ENCODE peak calls at places on chromosomes 2 and 18, in ten cellular contexts. C, L, K, M, X, J, H, V, G and A are unnamed samples.

GRCh38 chr2:15040429-15041084 is 408.0 kb downstream of the LRATD1 start:
- DNase-seq in G (no peak), J (no peak), L (no peak), C (no peak), H (no peak), X (no peak), K (no peak), V (no peak), M (no peak), A (no peak)

GRCh38 chr2:46325178-46325928 is 28.1 kb downstream of the EPAS1 start:
- DNase-seq in G (no peak), J (peak), H (no peak), K (no peak), M (no peak), L (peak), X (peak), C (peak), V (peak), A (no peak)

GRCh38 chr2:171432206-171432968 is 1.4 kb downstream of the METTL8 start:
- DNase-seq in V (no peak), C (no peak), H (no peak), X (no peak), M (no peak), G (no peak), J (no peak), L (peak), K (no peak), A (no peak)

GRCh38 chr18:61600422-61600821 is 267.2 kb downstream of the CDH20 start:
- DNase-seq in K (no peak), H (no peak), J (no peak), L (no peak), G (no peak), C (no peak), V (no peak), X (no peak), M (no peak), A (no peak)

GRCh38 chr18:67735506-67735905 is 219.0 kb upstream of the DSEL start:
- DNase-seq in C (no peak), H (no peak), X (no peak), G (no peak), L (no peak), V (peak), J (no peak), M (no peak), K (no peak), A (no peak)

GRCh38 chr18:63120541-63121059 is 199.0 kb downstream of the BCL2 start:
- DNase-seq in K (no peak), M (no peak), L (no peak), G (no peak), J (no peak), X (no peak), H (no peak), C (no peak), V (no peak), A (no peak)

GRCh38 chr2:180655393-180655792 is 325.0 kb upstream of the UBE2E3 start:
- DNase-seq in M (no peak), G (no peak), C (no peak), H (no peak), K (no peak), J (no peak), V (peak), X (no peak), L (no peak), A (no peak)

GRCh38 chr2:58845011-58845410 is 603.9 kb upstream of the FANCL start:
- DNase-seq in J (no peak), H (no peak), V (no peak), G (no peak), M (no peak), K (no peak), C (no peak), X (no peak), L (no peak), A (no peak)

GRCh38 chr2:181813963-181814565 is 77.5 kb upstream of the ITPRID2 start:
- DNase-seq in K (no peak), M (no peak), L (peak), G (no peak), C (peak), H (no peak), V (no peak), X (peak), J (no peak), A (no peak)

GRCh38 chr2:197908940-197909339 is 104.5 kb downstream of the PLCL1 start:
- DNase-seq in C (no peak), G (no peak), K (no peak), H (no peak), L (peak), X (peak), V (no peak), M (no peak), J (no peak), A (no peak)

GRCh38 chr2:237865623-237866041 is 6.2 kb downstream of the RAMP1 start:
- DNase-seq in C (no peak), J (no peak), M (no peak), H (peak), G (peak), L (no peak), V (no peak), K (no peak), X (no peak), A (no peak)
- TF ChIP-seq CTCF in C (peak), J (no peak), M (no peak), H (no peak), G (peak), L (peak), V (peak), K (no peak), X (peak), A (no peak)

DNA sequence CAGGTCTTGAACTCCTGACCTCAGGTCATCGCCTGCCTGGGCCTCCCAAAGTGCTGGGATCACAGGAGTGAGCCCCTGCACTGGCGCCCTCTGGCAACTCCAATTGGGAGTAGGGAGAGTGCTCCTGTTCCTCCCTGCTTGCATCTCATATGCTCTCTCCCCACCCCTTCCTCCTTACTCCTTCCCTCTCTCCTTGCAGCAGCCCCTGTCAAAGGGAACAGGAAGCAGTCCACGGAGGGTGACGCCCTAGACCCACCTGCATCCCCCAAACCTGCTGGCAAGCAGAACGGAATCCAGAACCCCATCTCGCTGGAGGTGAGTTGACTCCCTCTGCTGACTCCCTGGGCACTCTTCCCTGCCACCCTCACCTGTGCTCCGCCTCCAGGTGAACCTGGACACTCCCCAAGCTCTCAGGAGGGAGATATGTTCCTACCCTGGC is 10.7 kb downstream of the ARID5A start:
- DNase-seq in J (no peak), L (no peak), K (no peak), G (no peak), M (no peak), C (no peak), X (no peak), V (no peak), H (peak), A (no peak)
- H3K4me3 ChIP-seq in J (no peak), L (no peak), K (no peak), G (no peak), M (no peak), C (no peak), X (no peak), V (no peak), H (no peak), A (no peak)

GRCh38 chr18:212780-213179 is 54.4 kb downstream of the USP14 start:
- DNase-seq in G (no peak), C (no peak), M (no peak), H (no peak), L (no peak), V (no peak), J (no peak), K (no peak), X (no peak), A (no peak)
- TF ChIP-seq CTCF in G (no peak), C (no peak), M (no peak), H (no peak), L (peak), V (no peak), J (no peak), K (no peak), X (no peak), A (peak)

GRCh38 chr2:113237604-113238003 is 41.1 kb downstream of the PAX8 start:
- DNase-seq in X (no peak), H (no peak), J (peak), V (no peak), M (no peak), L (no peak), C (no peak), K (no peak), G (no peak), A (no peak)
- H3K4me3 ChIP-seq in X (no peak), H (no peak), J (peak), V (no peak), M (no peak), L (no peak), C (no peak), K (no peak), G (no peak), A (no peak)

GRCh38 chr2:195768454-195768853 is 111.4 kb downstream of the SLC39A10 start:
- DNase-seq in C (no peak), X (peak), G (no peak), M (no peak), J (no peak), L (peak), K (no peak), H (no peak), V (no peak), A (no peak)
- TF ChIP-seq CTCF in C (no peak), X (no peak), G (no peak), M (no peak), J (no peak), L (no peak), K (no peak), H (no peak), V (no peak), A (no peak)

GRCh38 chr2:241586564-241587264 is 28.2 kb downstream of the BOK start:
- DNase-seq in G (no peak), V (no peak), J (no peak), K (no peak), H (no peak), L (no peak), C (no peak), M (no peak), X (no peak), A (no peak)

GRCh38 chr2:241584446-241584845 is 25.9 kb downstream of the BOK start:
- DNase-seq in L (peak), K (no peak), V (peak), X (peak), G (no peak), M (no peak), H (peak), C (peak), J (peak), A (no peak)

GRCh38 chr2:241582806-241583205 is 24.3 kb downstream of the BOK start:
- DNase-seq in G (no peak), H (peak), K (no peak), X (no peak), M (no peak), L (no peak), C (no peak), J (no peak), V (no peak), A (no peak)

GRCh38 chr2:241579281-241579680 is 20.7 kb downstream of the BOK start:
- DNase-seq in L (no peak), J (no peak), C (no peak), H (peak), K (no peak), X (no peak), M (no peak), V (no peak), G (no peak), A (no peak)

DNA sequence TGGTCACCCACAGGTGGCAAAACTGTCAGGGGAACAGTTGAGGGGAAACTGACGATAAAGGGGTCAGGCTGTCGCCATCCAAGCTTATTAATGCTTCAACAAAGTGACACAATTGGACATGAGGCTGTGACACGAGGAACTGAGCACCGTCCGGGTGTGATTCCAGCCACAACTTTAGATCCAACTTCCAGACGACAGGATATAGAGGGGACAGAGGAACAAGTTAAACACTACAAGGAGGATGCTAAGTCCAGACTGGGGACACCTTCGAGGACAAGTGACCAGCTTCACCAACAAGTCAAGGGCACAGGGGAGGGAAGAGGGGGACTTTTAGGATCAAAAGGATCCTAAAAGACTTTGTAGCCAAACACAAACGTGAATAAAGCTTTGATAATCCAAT is 23.8 kb downstream of the BOK start:
- DNase-seq in V (no peak), G (no peak), J (no peak), C (no peak), H (no peak), M (no peak), X (no peak), L (no peak), K (no peak), A (no peak)
- H3K4me3 ChIP-seq in V (no peak), G (no peak), J (no peak), C (no peak), H (no peak), M (no peak), X (no peak), L (no peak), K (no peak), A (no peak)

GRCh38 chr18:3870914-3871313 is 420.9 kb downstream of the TGIF1 start:
- DNase-seq in G (no peak), V (no peak), X (no peak), L (no peak), J (no peak), C (no peak), M (no peak), K (no peak), H (no peak), A (no peak)

GRCh38 chr18:3867768-3868445 is 417.9 kb downstream of the TGIF1 start:
- DNase-seq in J (no peak), X (peak), M (no peak), K (no peak), L (no peak), G (no peak), H (no peak), V (no peak), C (no peak), A (no peak)

GRCh38 chr18:3867252-3867651 is 417.3 kb downstream of the TGIF1 start:
- DNase-seq in H (no peak), X (no peak), L (no peak), V (no peak), G (no peak), C (no peak), J (no peak), K (no peak), M (no peak), A (no peak)

GRCh38 chr18:3871687-3872086 is 421.7 kb downstream of the TGIF1 start:
- DNase-seq in H (no peak), G (no peak), J (no peak), C (no peak), V (no peak), M (no peak), K (no peak), X (no peak), L (no peak), A (no peak)

DNA sequence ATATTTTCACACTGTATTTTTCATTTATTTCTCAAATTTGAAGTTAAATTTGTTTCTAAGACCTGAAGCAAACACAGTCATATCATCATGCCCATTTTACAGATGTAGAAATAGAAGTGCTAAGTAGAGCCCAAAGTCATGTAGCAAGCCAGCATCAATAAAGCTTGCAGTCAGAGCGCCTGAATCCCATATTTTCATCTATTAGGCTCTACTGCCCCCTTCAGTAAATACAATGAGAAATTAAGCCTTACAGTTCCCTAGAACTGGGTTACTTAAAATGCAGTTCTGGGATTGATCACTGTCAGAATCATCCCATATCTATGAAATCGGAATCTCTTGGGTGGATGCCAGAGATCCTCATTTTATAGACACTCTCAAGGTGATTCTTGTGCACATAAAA is 419.9 kb downstream of the TGIF1 start:
- DNase-seq in V (peak), G (peak), H (no peak), C (peak), L (peak), M (no peak), K (no peak), X (peak), J (no peak), A (peak)
- TF ChIP-seq CTCF in V (peak), G (peak), H (peak), C (peak), L (peak), M (peak), K (peak), X (peak), J (peak), A (peak)

DNA sequence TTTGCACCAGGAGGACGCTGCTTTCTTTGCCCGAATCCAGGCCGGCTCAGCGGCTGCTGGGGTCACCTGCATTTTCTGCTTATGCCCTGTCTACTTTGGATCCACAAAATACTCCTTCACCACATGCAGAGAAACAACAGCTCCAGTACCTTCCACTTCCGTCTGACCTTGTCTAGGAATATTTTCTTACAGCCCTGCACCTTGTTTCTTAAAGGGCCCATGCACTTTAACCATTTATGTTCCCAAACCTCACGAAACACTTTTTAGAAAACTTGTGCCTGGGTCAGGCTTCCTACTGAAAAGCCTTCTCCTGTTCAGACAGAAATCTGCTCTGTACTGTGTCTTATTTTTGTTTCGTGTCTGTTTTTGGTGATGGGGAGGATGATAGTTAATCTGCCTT is 129.4 kb upstream of the NCK2 start:
- DNase-seq in G (no peak), C (no peak), H (no peak), M (no peak), V (no peak), K (no peak), X (no peak), L (no peak), J (no peak), A (no peak)
- H3K4me3 ChIP-seq in G (no peak), C (no peak), H (no peak), M (no peak), V (no peak), K (no peak), X (no peak), L (no peak), J (no peak), A (no peak)